ENCODE peak calls at places on chromosome 22, in ten cellular contexts. J, X, A, H, M, F, L, G, I and W are unnamed samples.

GRCh38 chr22:35984776-35985175 is 43.8 kb downstream of the RBFOX2 start:
- DNase-seq in J (no peak), X (no peak), A (no peak), H (no peak), M (no peak), F (no peak), L (no peak), G (no peak), I (no peak), W (no peak)

GRCh38 chr22:20968281-20968977 is 1.4 kb downstream of the AIFM3 start:
- DNase-seq in J (no peak), X (no peak), A (no peak), H (no peak), M (no peak), F (no peak), L (no peak), G (no peak), I (no peak), W (no peak)

GRCh38 chr22:37063436-37064420 is 12.2 kb downstream of the KCTD17 start:
- DNase-seq in J (peak), X (no peak), A (no peak), H (peak), M (no peak), F (no peak), L (no peak), G (no peak), I (no peak), W (peak)

GRCh38 chr22:44523981-44524759 is 26.1 kb upstream of the RTL6 start:
- DNase-seq in J (no peak), X (no peak), A (peak), H (no peak), M (no peak), F (peak), L (peak), G (no peak), I (no peak), W (peak)

GRCh38 chr22:39133871-39134270 is 18.6 kb downstream of the CBX7 start:
- DNase-seq in J (no peak), X (no peak), A (no peak), H (no peak), M (no peak), F (no peak), L (no peak), G (no peak), I (no peak), W (no peak)

GRCh38 chr22:43829904-43830851 is 18.1 kb upstream of the EFCAB6 start:
- DNase-seq in J (no peak), X (no peak), A (peak), H (no peak), M (no peak), F (peak), L (no peak), G (no peak), I (no peak), W (no peak)

GRCh38 chr22:47031628-47031915 is 269.1 kb downstream of the TBC1D22A start:
- DNase-seq in J (no peak), X (no peak), A (no peak), H (no peak), M (no peak), F (no peak), L (no peak), G (no peak), I (no peak), W (no peak)

GRCh38 chr22:20980938-20981722 is 967 bp upstream of the LZTR1 start:
- DNase-seq in J (no peak), X (no peak), A (no peak), H (no peak), M (no peak), F (no peak), L (no peak), G (no peak), I (no peak), W (no peak)

GRCh38 chr22:48498526-48499331 is 1328.9 kb downstream of the BRD1 start:
- DNase-seq in J (no peak), X (no peak), A (peak), H (no peak), M (no peak), F (no peak), L (no peak), G (no peak), I (no peak), W (no peak)

GRCh38 chr22:38298312-38299000 is 18.8 kb downstream of the CSNK1E start:
- DNase-seq in J (no peak), X (no peak), A (no peak), H (no peak), M (no peak), F (peak), L (no peak), G (peak), I (peak), W (no peak)

GRCh38 chr22:45305456-45306065 is 4.2 kb upstream of the FAM118A start:
- DNase-seq in J (no peak), X (no peak), A (no peak), H (no peak), M (no peak), F (no peak), L (no peak), G (no peak), I (no peak), W (peak)

GRCh38 chr22:45968751-45969413 is 8.1 kb downstream of the WNT7B start:
- DNase-seq in J (no peak), X (no peak), A (no peak), H (no peak), M (no peak), F (peak), L (no peak), G (no peak), I (no peak), W (no peak)

GRCh38 chr22:22030493-22031182 is 48.1 kb upstream of the TOP3B start:
- DNase-seq in J (no peak), X (no peak), A (no peak), H (no peak), M (peak), F (peak), L (no peak), G (no peak), I (no peak), W (no peak)

GRCh38 chr22:29343313-29343805 is 27.9 kb upstream of the RASL10A start:
- DNase-seq in J (no peak), X (no peak), A (peak), H (peak), M (no peak), F (peak), L (no peak), G (no peak), I (no peak), W (no peak)

GRCh38 chr22:29257751-29258181 is 10.0 kb downstream of the RHBDD3 start:
- DNase-seq in J (no peak), X (no peak), A (no peak), H (peak), M (no peak), F (no peak), L (no peak), G (no peak), I (no peak), W (no peak)

GRCh38 chr22:42229455-42230149 is 40.9 kb downstream of the TCF20 start:
- DNase-seq in J (no peak), X (no peak), A (no peak), H (peak), M (no peak), F (peak), L (no peak), G (no peak), I (no peak), W (no peak)

GRCh38 chr22:23107487-23108323 is 34.1 kb downstream of the RSPH14 start:
- DNase-seq in J (peak), X (no peak), A (no peak), H (no peak), M (no peak), F (no peak), L (no peak), G (no peak), I (no peak), W (peak)

GRCh38 chr22:31489632-31490495 is at the start of gene EIF4ENIF1:
- DNase-seq in J (peak), X (peak), A (peak), H (peak), M (peak), F (peak), L (peak), G (peak), I (peak), W (peak)

GRCh38 chr22:44972363-44973083 is 37.3 kb downstream of the PHF21B start:
- DNase-seq in J (no peak), X (no peak), A (no peak), H (no peak), M (no peak), F (peak), L (no peak), G (no peak), I (no peak), W (peak)

GRCh38 chr22:39349506-39349966 is 255 bp upstream of the SYNGR1 start:
- DNase-seq in J (no peak), X (no peak), A (peak), H (peak), M (no peak), F (no peak), L (no peak), G (no peak), I (peak), W (no peak)

GRCh38 chr22:47780281-47780875 is 1017.9 kb downstream of the TBC1D22A start:
- DNase-seq in J (no peak), X (no peak), A (no peak), H (no peak), M (no peak), F (no peak), L (no peak), G (no peak), I (no peak), W (no peak)

GRCh38 chr22:37640591-37641250 is 1.3 kb downstream of the SH3BP1 start:
- DNase-seq in J (no peak), X (no peak), A (no peak), H (no peak), M (no peak), F (no peak), L (no peak), G (peak), I (no peak), W (no peak)

GRCh38 chr22:29031236-29031982 is 30.2 kb downstream of the C22orf31 start:
- DNase-seq in J (peak), X (no peak), A (peak), H (peak), M (no peak), F (peak), L (peak), G (no peak), I (no peak), W (peak)

GRCh38 chr22:49564666-49565515 is 262.8 kb downstream of the BRD1 start:
- DNase-seq in J (no peak), X (no peak), A (no peak), H (no peak), M (no peak), F (no peak), L (no peak), G (no peak), I (no peak), W (no peak)

GRCh38 chr22:37498289-37498909 is 12.2 kb upstream of the MFNG start:
- DNase-seq in J (no peak), X (peak), A (no peak), H (peak), M (peak), F (no peak), L (no peak), G (peak), I (peak), W (peak)

GRCh38 chr22:45272498-45272897 is 12.3 kb upstream of the UPK3A start:
- DNase-seq in J (no peak), X (no peak), A (no peak), H (no peak), M (no peak), F (no peak), L (no peak), G (no peak), I (no peak), W (no peak)

GRCh38 chr22:39343259-39344045 is 6.3 kb upstream of the SYNGR1 start:
- DNase-seq in J (peak), X (no peak), A (peak), H (peak), M (no peak), F (peak), L (peak), G (peak), I (peak), W (peak)

GRCh38 chr22:46453006-46453828 is 84.2 kb downstream of the CELSR1 start:
- DNase-seq in J (no peak), X (no peak), A (peak), H (peak), M (no peak), F (no peak), L (no peak), G (no peak), I (no peak), W (no peak)

GRCh38 chr22:48299124-48299523 is 1528.5 kb downstream of the BRD1 start:
- DNase-seq in J (no peak), X (no peak), A (no peak), H (no peak), M (no peak), F (no peak), L (no peak), G (no peak), I (no peak), W (no peak)

GRCh38 chr22:19998232-19998951 is 18.2 kb downstream of the ARVCF start:
- DNase-seq in J (no peak), X (no peak), A (peak), H (peak), M (no peak), F (no peak), L (no peak), G (no peak), I (no peak), W (no peak)

GRCh38 chr22:21937041-21937820 is 15.4 kb downstream of the PPM1F start:
- DNase-seq in J (no peak), X (no peak), A (peak), H (peak), M (no peak), F (no peak), L (no peak), G (no peak), I (no peak), W (peak)

GRCh38 chr22:35592418-35592967 is 24.6 kb downstream of the MB start:
- DNase-seq in J (no peak), X (no peak), A (peak), H (no peak), M (no peak), F (no peak), L (no peak), G (no peak), I (no peak), W (no peak)

GRCh38 chr22:40709752-40710413 is 30.6 kb downstream of the MCHR1 start:
- DNase-seq in J (no peak), X (no peak), A (peak), H (no peak), M (no peak), F (peak), L (no peak), G (no peak), I (no peak), W (no peak)

GRCh38 chr22:23673826-23674690 is 16.8 kb upstream of the RGL4 start:
- DNase-seq in J (no peak), X (no peak), A (no peak), H (no peak), M (no peak), F (no peak), L (no peak), G (no peak), I (no peak), W (no peak)

GRCh38 chr22:46436595-46437163 is 100.7 kb downstream of the CELSR1 start:
- DNase-seq in J (no peak), X (no peak), A (no peak), H (no peak), M (no peak), F (peak), L (no peak), G (no peak), I (no peak), W (no peak)

GRCh38 chr22:18035740-18036139 is 11.4 kb upstream of the MICAL3 start:
- DNase-seq in J (peak), X (no peak), A (peak), H (peak), M (no peak), F (peak), L (no peak), G (no peak), I (no peak), W (no peak)

GRCh38 chr22:26722159-26722558 is 64.8 kb downstream of the MIAT start:
- DNase-seq in J (no peak), X (no peak), A (no peak), H (no peak), M (no peak), F (peak), L (no peak), G (no peak), I (no peak), W (no peak)

GRCh38 chr22:29166180-29166579 is 39.5 kb upstream of the EMID1 start:
- DNase-seq in J (no peak), X (no peak), A (no peak), H (no peak), M (no peak), F (no peak), L (no peak), G (no peak), I (no peak), W (no peak)

GRCh38 chr22:21766933-21767462 is 31.4 kb upstream of the YPEL1 start:
- DNase-seq in J (no peak), X (peak), A (no peak), H (peak), M (no peak), F (no peak), L (no peak), G (peak), I (no peak), W (no peak)